ENCODE peak calls at places on chromosomes 16 and 17, in four cellular contexts. O is NK-92 treated with Interleukin-12 subunit alpha and Interleukin-12 subunit beta, amount 100 ng/mL, for 24 hours; U is amniotic stem cell; W is psoas muscle. Q is an unnamed sample.

GRCh38 chr16:56355786-56356275 is 69.5 kb downstream of the AMFR start:
- DNase-seq in U (no peak), O (no peak), W (peak; percentile 35), Q (no peak)

GRCh38 chr17:50203086-50203485 is 1.7 kb upstream of the COL1A1 start:
- DNase-seq in W (no peak), U (no peak), O (no peak), Q (peak; percentile 36)

GRCh38 chr16:81932668-81933067 is 78.6 kb downstream of the SDR42E1 start:
- DNase-seq in O (no peak), U (no peak), W (no peak), Q (no peak)

GRCh38 chr16:30829130-30830071 is 42.4 kb upstream of the ZNF629 start:
- DNase-seq in U (no peak), O (no peak), W (no peak), Q (no peak)

GRCh38 chr16:66359012-66359411 is 7.5 kb upstream of the CDH5 start:
- DNase-seq in O (no peak), U (no peak), W (no peak), Q (peak; percentile 41)

GRCh38 chr16:20263138-20263855 is 64.0 kb downstream of the GP2 start:
- DNase-seq in W (no peak), O (no peak), U (no peak), Q (no peak)

GRCh38 chr16:84461029-84461415 is 43.4 kb downstream of the MEAK7 start:
- DNase-seq in O (no peak), U (no peak), W (no peak), Q (no peak)

GRCh38 chr17:13874134-13874533 is 195.2 kb upstream of the COX10 start:
- DNase-seq in U (no peak), W (no peak), O (no peak), Q (no peak)